ENCODE peak calls at places on chromosome 14, in ten cellular contexts. B is GM19239; U is NAMALWA; D is NCI-H1092; X is activated CD8-positive, alpha-beta memory T cell treated with anti-CD3 and anti-CD28 coated beads for 4 hours; C is EL; O is NCI-H1105 treated with DMSO at 0.1 percent for 48 hours; K is tibial artery; Q is HuH-7; G is GOT3. W is an unnamed sample.

GRCh38 chr14:102317564-102318248 is 1.8 kb upstream of the ZNF839 start:
- DNase-seq in X (no peak), Q (peak), G (no peak), D (peak), K (no peak), O (peak), U (peak), B (no peak), C (peak), W (peak)

GRCh38 chr14:83173687-83174086 is 1640.0 kb upstream of the SEL1L start:
- DNase-seq in Q (no peak), B (no peak), D (no peak), X (no peak), K (no peak), C (no peak), U (no peak), O (no peak), G (no peak), W (no peak)

GRCh38 chr14:67385120-67385519 is 25.0 kb downstream of the EIF2S1 start:
- DNase-seq in B (no peak), D (no peak), Q (no peak), U (no peak), K (no peak), C (no peak), G (no peak), X (no peak), O (no peak), W (no peak)

GRCh38 chr14:77979666-77980351 is 179.9 kb downstream of the ADCK1 start:
- DNase-seq in K (no peak), Q (peak), X (no peak), U (peak), G (no peak), D (no peak), O (no peak), C (peak), B (no peak), W (no peak)

GRCh38 chr14:36426836-36427235 is 93.2 kb downstream of the NKX2-1 start:
- DNase-seq in G (no peak), C (no peak), X (no peak), B (no peak), O (peak), D (peak), Q (no peak), U (no peak), K (no peak), W (no peak)

GRCh38 chr14:102986810-102987579 is 64.5 kb downstream of the AMN start:
- DNase-seq in C (no peak), D (no peak), X (no peak), K (peak), O (peak), U (no peak), G (no peak), Q (no peak), B (no peak), W (no peak)

GRCh38 chr14:90830931-90831701 is 14.9 kb upstream of the TTC7B start:
- DNase-seq in C (no peak), K (no peak), X (no peak), Q (no peak), O (no peak), G (no peak), B (no peak), U (no peak), D (no peak), W (no peak)

GRCh38 chr14:26522985-26523384 is 74.8 kb downstream of the NOVA1 start:
- DNase-seq in U (no peak), D (no peak), C (no peak), Q (no peak), O (no peak), G (no peak), B (no peak), X (no peak), K (no peak), W (no peak)

GRCh38 chr14:66105819-66106218 is 380.4 kb upstream of the CCDC196 start:
- DNase-seq in C (peak), Q (no peak), K (no peak), U (no peak), O (no peak), D (no peak), B (no peak), G (no peak), X (no peak), W (no peak)

GRCh38 chr14:36208690-36209278 is 32.3 kb upstream of the PTCSC3 start:
- DNase-seq in X (no peak), O (peak), G (no peak), D (peak), K (no peak), Q (peak), C (no peak), U (no peak), B (no peak), W (no peak)

GRCh38 chr14:105337966-105338365 is 23.4 kb downstream of the PACS2 start:
- DNase-seq in X (no peak), Q (no peak), D (no peak), C (no peak), K (peak), B (no peak), U (no peak), G (no peak), O (no peak), W (no peak)

GRCh38 chr14:61561657-61562276 is 133.5 kb upstream of the HIF1A start:
- DNase-seq in K (peak), D (no peak), U (no peak), C (peak), X (no peak), Q (peak), G (peak), B (no peak), O (no peak), W (no peak)

GRCh38 chr14:73170686-73171085 is 34.4 kb downstream of the PSEN1 start:
- DNase-seq in X (no peak), G (no peak), Q (no peak), B (no peak), O (no peak), K (no peak), D (no peak), C (no peak), U (no peak), W (no peak)

GRCh38 chr14:61517861-61518802 is 177.2 kb upstream of the HIF1A start:
- DNase-seq in D (no peak), Q (no peak), G (no peak), B (no peak), X (no peak), C (no peak), K (no peak), O (no peak), U (no peak), W (peak)

GRCh38 chr14:74425525-74426201 is 347 bp downstream of the SYNDIG1L start:
- DNase-seq in Q (peak), G (no peak), D (no peak), C (peak), K (peak), B (peak), X (no peak), U (no peak), O (no peak), W (peak)

GRCh38 chr14:90644882-90645281 is 171.3 kb downstream of the TTC7B start:
- DNase-seq in O (no peak), Q (no peak), C (peak), U (no peak), D (no peak), G (no peak), B (no peak), X (no peak), K (no peak), W (no peak)

GRCh38 chr14:32202468-32202865 is 602 bp downstream of the RNU6-8 start:
- DNase-seq in K (no peak), C (peak), X (no peak), O (peak), D (no peak), G (no peak), B (no peak), Q (peak), U (no peak), W (no peak)

GRCh38 chr14:73221945-73222344 is 15.4 kb upstream of the PAPLN start:
- DNase-seq in C (peak), B (no peak), Q (no peak), X (no peak), O (no peak), D (no peak), G (no peak), K (no peak), U (no peak), W (no peak)

GRCh38 chr14:72142328-72142727 is 210.1 kb downstream of the RGS6 start:
- DNase-seq in B (no peak), X (no peak), G (no peak), C (no peak), K (no peak), Q (no peak), D (no peak), O (no peak), U (no peak), W (no peak)

GRCh38 chr14:76942288-76942778 is 86.2 kb downstream of the IRF2BPL start:
- DNase-seq in Q (no peak), K (no peak), C (no peak), U (no peak), O (no peak), X (no peak), B (no peak), G (no peak), D (no peak), W (no peak)

GRCh38 chr14:102484316-102484715 is 25.3 kb downstream of the ANKRD9 start:
- DNase-seq in G (no peak), C (no peak), Q (no peak), U (no peak), O (no peak), K (no peak), D (no peak), B (no peak), X (no peak), W (no peak)

GRCh38 chr14:90796319-90796718 is 19.9 kb downstream of the TTC7B start:
- DNase-seq in K (no peak), G (no peak), B (no peak), Q (no peak), O (no peak), C (no peak), X (no peak), D (no peak), U (no peak), W (no peak)

GRCh38 chr14:70330596-70330995 is 28.9 kb downstream of the COX16 start:
- DNase-seq in O (no peak), Q (no peak), K (no peak), C (no peak), B (no peak), X (no peak), G (no peak), U (no peak), D (no peak), W (no peak)

GRCh38 chr14:68158640-68159039 is 339.1 kb downstream of the RAD51B start:
- DNase-seq in K (no peak), O (no peak), Q (no peak), D (no peak), X (no peak), C (no peak), G (no peak), B (no peak), U (no peak), W (no peak)

GRCh38 chr14:56666294-56666693 is 86.7 kb downstream of the TMEM260 start:
- DNase-seq in G (no peak), C (no peak), B (no peak), U (no peak), X (no peak), K (no peak), D (no peak), O (no peak), Q (no peak), W (no peak)